ENCODE peak calls at places on chromosomes 16 and 17, in ten cellular contexts. One of them, this sample, is unnamed.
A peak's percentile ranks its signal among the peaks of the same experiment; 100 is the strongest.

GRCh38 chr16:28010671-28011070 is 52.8 kb downstream of the GSG1L start:
- DNase-seq in prostate gland: no peak
- DNase-seq in esophagus squamous epithelium: no peak
- DNase-seq in adrenal gland: no peak
- DNase-seq in gastrocnemius medialis: no peak
- DNase-seq in stomach: no peak
- DNase-seq in colonic mucosa: no peak
- DNase-seq in heart left ventricle: no peak
- DNase-seq in tibial nerve: no peak
- DNase-seq in astrocyte: no peak
- DNase-seq in this sample: no peak

GRCh38 chr17:18974407-18975149 is 22.6 kb downstream of the SLC5A10 start:
- DNase-seq in prostate gland: no peak
- DNase-seq in esophagus squamous epithelium: no peak
- DNase-seq in adrenal gland: no peak
- DNase-seq in gastrocnemius medialis: no peak
- DNase-seq in stomach: no peak
- DNase-seq in colonic mucosa: no peak
- DNase-seq in heart left ventricle: no peak
- DNase-seq in tibial nerve: no peak
- DNase-seq in astrocyte: peak; percentile 22
- DNase-seq in this sample: no peak

GRCh38 chr17:56593073-56593740 is at the start of gene NOG:
- DNase-seq in prostate gland: peak; percentile 29
- DNase-seq in esophagus squamous epithelium: no peak
- DNase-seq in adrenal gland: no peak
- DNase-seq in gastrocnemius medialis: peak; percentile 61
- DNase-seq in stomach: no peak
- DNase-seq in colonic mucosa: peak; percentile 42
- DNase-seq in heart left ventricle: peak; percentile 63
- DNase-seq in tibial nerve: peak; percentile 39
- DNase-seq in astrocyte: peak; percentile 39
- DNase-seq in this sample: no peak

GRCh38 chr16:46555981-46556380 is 65.2 kb downstream of the SHCBP1 start:
- DNase-seq in prostate gland: no peak
- DNase-seq in esophagus squamous epithelium: no peak
- DNase-seq in adrenal gland: no peak
- DNase-seq in gastrocnemius medialis: no peak
- DNase-seq in stomach: no peak
- DNase-seq in colonic mucosa: no peak
- DNase-seq in heart left ventricle: no peak
- DNase-seq in tibial nerve: no peak
- DNase-seq in astrocyte: no peak
- DNase-seq in this sample: no peak

GRCh38 chr17:979211-979538 is 401 bp downstream of the NXN start:
- DNase-seq in prostate gland: no peak
- DNase-seq in esophagus squamous epithelium: no peak
- DNase-seq in adrenal gland: peak; percentile 59
- DNase-seq in gastrocnemius medialis: peak; percentile 49
- DNase-seq in stomach: no peak
- DNase-seq in colonic mucosa: no peak
- DNase-seq in heart left ventricle: no peak
- DNase-seq in tibial nerve: no peak
- DNase-seq in astrocyte: no peak
- DNase-seq in this sample: no peak

GRCh38 chr17:33498069-33498468 is 205.0 kb upstream of the ASIC2 start:
- DNase-seq in prostate gland: no peak
- DNase-seq in esophagus squamous epithelium: no peak
- DNase-seq in adrenal gland: peak; percentile 27
- DNase-seq in gastrocnemius medialis: no peak
- DNase-seq in stomach: no peak
- DNase-seq in colonic mucosa: no peak
- DNase-seq in heart left ventricle: no peak
- DNase-seq in tibial nerve: no peak
- DNase-seq in astrocyte: no peak
- DNase-seq in this sample: no peak

GRCh38 chr16:3065069-3065741 is at the start of gene IL32:
- DNase-seq in prostate gland: no peak
- DNase-seq in esophagus squamous epithelium: no peak
- DNase-seq in adrenal gland: peak; percentile 75
- DNase-seq in gastrocnemius medialis: peak; percentile 68
- DNase-seq in stomach: peak; percentile 68
- DNase-seq in colonic mucosa: peak; percentile 92
- DNase-seq in heart left ventricle: peak; percentile 72
- DNase-seq in tibial nerve: no peak
- DNase-seq in astrocyte: peak; percentile 36
- DNase-seq in this sample: peak; percentile 57

GRCh38 chr17:2798679-2799078 is 2.4 kb downstream of the RAP1GAP2 start:
- DNase-seq in prostate gland: no peak
- DNase-seq in esophagus squamous epithelium: no peak
- DNase-seq in adrenal gland: no peak
- DNase-seq in gastrocnemius medialis: no peak
- DNase-seq in stomach: no peak
- DNase-seq in colonic mucosa: no peak
- DNase-seq in heart left ventricle: no peak
- DNase-seq in tibial nerve: no peak
- DNase-seq in astrocyte: no peak
- DNase-seq in this sample: no peak

GRCh38 chr16:84660973-84661372 is 12.7 kb downstream of the KLHL36 start:
- DNase-seq in prostate gland: no peak
- DNase-seq in esophagus squamous epithelium: no peak
- DNase-seq in adrenal gland: no peak
- DNase-seq in gastrocnemius medialis: no peak
- DNase-seq in stomach: no peak
- DNase-seq in colonic mucosa: no peak
- DNase-seq in heart left ventricle: no peak
- DNase-seq in tibial nerve: no peak
- DNase-seq in astrocyte: peak; percentile 14
- DNase-seq in this sample: no peak
- H3K36me3 ChIP-seq in prostate gland: peaks cover 14% of the 10 kb centered on the region
- H3K36me3 ChIP-seq in esophagus squamous epithelium: peaks cover 100% of the 10 kb centered on the region
- H3K36me3 ChIP-seq in adrenal gland: peaks cover 84% of the 10 kb centered on the region
- H3K36me3 ChIP-seq in gastrocnemius medialis: peaks cover 79% of the 10 kb centered on the region
- H3K36me3 ChIP-seq in stomach: peaks cover 82% of the 10 kb centered on the region
- H3K36me3 ChIP-seq in colonic mucosa: peaks cover 20% of the 10 kb centered on the region
- H3K36me3 ChIP-seq in heart left ventricle: peaks cover 97% of the 10 kb centered on the region
- H3K36me3 ChIP-seq in tibial nerve: peaks cover 98% of the 10 kb centered on the region
- H3K36me3 ChIP-seq in astrocyte: peaks cover 28% of the 10 kb centered on the region
- H3K36me3 ChIP-seq in this sample: peaks cover 5% of the 10 kb centered on the region

GRCh38 chr17:69048634-69049033 is 12.1 kb downstream of the ABCA9 start:
- DNase-seq in prostate gland: no peak
- DNase-seq in esophagus squamous epithelium: no peak
- DNase-seq in adrenal gland: no peak
- DNase-seq in gastrocnemius medialis: no peak
- DNase-seq in stomach: no peak
- DNase-seq in colonic mucosa: no peak
- DNase-seq in heart left ventricle: no peak
- DNase-seq in tibial nerve: no peak
- DNase-seq in astrocyte: no peak
- DNase-seq in this sample: no peak

GRCh38 chr17:69042308-69042707 is 18.4 kb downstream of the ABCA9 start:
- DNase-seq in prostate gland: no peak
- DNase-seq in esophagus squamous epithelium: no peak
- DNase-seq in adrenal gland: no peak
- DNase-seq in gastrocnemius medialis: no peak
- DNase-seq in stomach: no peak
- DNase-seq in colonic mucosa: no peak
- DNase-seq in heart left ventricle: no peak
- DNase-seq in tibial nerve: no peak
- DNase-seq in astrocyte: no peak
- DNase-seq in this sample: no peak

GRCh38 chr17:69043098-69043497 is 17.6 kb downstream of the ABCA9 start:
- DNase-seq in prostate gland: no peak
- DNase-seq in esophagus squamous epithelium: no peak
- DNase-seq in adrenal gland: no peak
- DNase-seq in gastrocnemius medialis: no peak
- DNase-seq in stomach: no peak
- DNase-seq in colonic mucosa: no peak
- DNase-seq in heart left ventricle: no peak
- DNase-seq in tibial nerve: no peak
- DNase-seq in astrocyte: no peak
- DNase-seq in this sample: no peak

GRCh38 chr17:69047368-69048263 is 13.1 kb downstream of the ABCA9 start:
- DNase-seq in prostate gland: no peak
- DNase-seq in esophagus squamous epithelium: no peak
- DNase-seq in adrenal gland: peak; percentile 89
- DNase-seq in gastrocnemius medialis: peak; percentile 48
- DNase-seq in stomach: peak; percentile 76
- DNase-seq in colonic mucosa: peak; percentile 71
- DNase-seq in heart left ventricle: peak; percentile 66
- DNase-seq in tibial nerve: peak; percentile 61
- DNase-seq in astrocyte: peak; percentile 89
- DNase-seq in this sample: peak; percentile 69

DNA sequence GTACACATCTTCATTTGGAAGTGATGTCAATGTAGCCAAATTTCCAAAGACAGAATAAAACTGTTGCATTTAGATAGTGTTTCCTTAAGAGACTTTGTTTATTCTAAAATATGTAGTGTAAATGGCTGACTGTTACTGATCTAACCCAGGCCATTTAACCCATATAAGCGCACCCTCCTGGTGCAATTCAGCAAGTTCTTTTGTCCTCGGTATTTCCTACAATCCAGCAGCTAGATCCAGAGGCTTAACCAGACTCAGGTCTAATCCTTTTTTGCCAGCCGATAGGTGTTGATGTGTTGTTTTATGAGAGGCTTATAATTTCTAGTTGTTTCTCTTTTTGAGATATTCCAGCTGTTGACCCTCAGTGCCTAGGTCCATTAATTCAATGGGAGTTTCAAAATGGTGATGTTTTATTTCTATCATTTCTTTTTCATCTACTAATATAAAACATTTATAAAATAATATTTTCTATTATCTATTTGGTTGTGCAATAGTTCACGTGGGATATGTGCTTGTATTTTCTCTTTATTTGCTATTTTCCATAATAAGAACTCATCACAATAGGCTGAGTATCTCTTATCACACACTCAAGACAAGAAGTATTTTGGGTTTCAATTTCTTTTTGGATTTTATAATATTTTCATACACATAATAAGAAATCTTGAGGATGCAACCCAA is 14.5 kb downstream of the ABCA9 start:
- DNase-seq in prostate gland: no peak
- DNase-seq in esophagus squamous epithelium: no peak
- DNase-seq in adrenal gland: no peak
- DNase-seq in gastrocnemius medialis: no peak
- DNase-seq in stomach: no peak
- DNase-seq in colonic mucosa: no peak
- DNase-seq in heart left ventricle: no peak
- DNase-seq in tibial nerve: no peak
- DNase-seq in astrocyte: no peak
- DNase-seq in this sample: no peak
- TF ChIP-seq CTCF in prostate gland: no peak
- TF ChIP-seq CTCF in esophagus squamous epithelium: no peak
- TF ChIP-seq CTCF in adrenal gland: no peak
- TF ChIP-seq CTCF in gastrocnemius medialis: no peak
- TF ChIP-seq CTCF in stomach: no peak
- TF ChIP-seq CTCF in colonic mucosa: no peak
- TF ChIP-seq CTCF in heart left ventricle: no peak
- TF ChIP-seq CTCF in tibial nerve: no peak
- TF ChIP-seq CTCF in astrocyte: no peak
- TF ChIP-seq CTCF in this sample: no peak

GRCh38 chr17:42422958-42423712 is at the start of gene CAVIN1:
- DNase-seq in prostate gland: peak; percentile 99
- DNase-seq in esophagus squamous epithelium: peak; percentile 49
- DNase-seq in adrenal gland: peak; percentile 98
- DNase-seq in gastrocnemius medialis: peak; percentile 100
- DNase-seq in stomach: peak; percentile 92
- DNase-seq in colonic mucosa: peak; percentile 95
- DNase-seq in heart left ventricle: peak; percentile 99
- DNase-seq in tibial nerve: peak; percentile 99
- DNase-seq in astrocyte: peak; percentile 95
- DNase-seq in this sample: no peak

GRCh38 chr17:42422412-42422957 is 571 bp downstream of the CAVIN1 start:
- DNase-seq in prostate gland: no peak
- DNase-seq in esophagus squamous epithelium: no peak
- DNase-seq in adrenal gland: peak; percentile 59
- DNase-seq in gastrocnemius medialis: peak; percentile 62
- DNase-seq in stomach: peak; percentile 27
- DNase-seq in colonic mucosa: no peak
- DNase-seq in heart left ventricle: peak; percentile 77
- DNase-seq in tibial nerve: no peak
- DNase-seq in astrocyte: no peak
- DNase-seq in this sample: no peak

GRCh38 chr17:42428141-42428944 is 5.3 kb upstream of the CAVIN1 start:
- DNase-seq in prostate gland: peak; percentile 70
- DNase-seq in esophagus squamous epithelium: no peak
- DNase-seq in adrenal gland: peak; percentile 74
- DNase-seq in gastrocnemius medialis: no peak
- DNase-seq in stomach: peak; percentile 66
- DNase-seq in colonic mucosa: peak; percentile 70
- DNase-seq in heart left ventricle: no peak
- DNase-seq in tibial nerve: peak; percentile 90
- DNase-seq in astrocyte: peak; percentile 98
- DNase-seq in this sample: peak; percentile 94

GRCh38 chr17:42423766-42424165 is 710 bp upstream of the CAVIN1 start:
- DNase-seq in prostate gland: no peak
- DNase-seq in esophagus squamous epithelium: no peak
- DNase-seq in adrenal gland: no peak
- DNase-seq in gastrocnemius medialis: no peak
- DNase-seq in stomach: no peak
- DNase-seq in colonic mucosa: no peak
- DNase-seq in heart left ventricle: no peak
- DNase-seq in tibial nerve: no peak
- DNase-seq in astrocyte: no peak
- DNase-seq in this sample: no peak

GRCh38 chr17:42424991-42425610 is 2.0 kb upstream of the CAVIN1 start:
- DNase-seq in prostate gland: no peak
- DNase-seq in esophagus squamous epithelium: no peak
- DNase-seq in adrenal gland: no peak
- DNase-seq in gastrocnemius medialis: no peak
- DNase-seq in stomach: no peak
- DNase-seq in colonic mucosa: no peak
- DNase-seq in heart left ventricle: no peak
- DNase-seq in tibial nerve: no peak
- DNase-seq in astrocyte: no peak
- DNase-seq in this sample: no peak
- H3K4me3 ChIP-seq in prostate gland: no peak overlapping the region
- H3K4me3 ChIP-seq in esophagus squamous epithelium: no peak overlapping the region
- H3K4me3 ChIP-seq in adrenal gland: no peak overlapping the region
- H3K4me3 ChIP-seq in gastrocnemius medialis: no peak overlapping the region
- H3K4me3 ChIP-seq in stomach: no peak overlapping the region
- H3K4me3 ChIP-seq in colonic mucosa: no peak overlapping the region
- H3K4me3 ChIP-seq in heart left ventricle: no peak overlapping the region
- H3K4me3 ChIP-seq in tibial nerve: no peak overlapping the region
- H3K4me3 ChIP-seq in astrocyte: no peak overlapping the region
- H3K4me3 ChIP-seq in this sample: no peak overlapping the region

GRCh38 chr16:85664580-85665372 is 24.0 kb downstream of the GINS2 start:
- DNase-seq in prostate gland: no peak
- DNase-seq in esophagus squamous epithelium: no peak
- DNase-seq in adrenal gland: no peak
- DNase-seq in gastrocnemius medialis: no peak
- DNase-seq in stomach: no peak
- DNase-seq in colonic mucosa: no peak
- DNase-seq in heart left ventricle: no peak
- DNase-seq in tibial nerve: no peak
- DNase-seq in astrocyte: no peak
- DNase-seq in this sample: no peak

GRCh38 chr16:85665929-85666328 is 22.8 kb downstream of the GINS2 start:
- DNase-seq in prostate gland: no peak
- DNase-seq in esophagus squamous epithelium: no peak
- DNase-seq in adrenal gland: no peak
- DNase-seq in gastrocnemius medialis: no peak
- DNase-seq in stomach: no peak
- DNase-seq in colonic mucosa: no peak
- DNase-seq in heart left ventricle: peak; percentile 50
- DNase-seq in tibial nerve: no peak
- DNase-seq in astrocyte: no peak
- DNase-seq in this sample: no peak

GRCh38 chr16:85667261-85667660 is 21.5 kb downstream of the GINS2 start:
- DNase-seq in prostate gland: no peak
- DNase-seq in esophagus squamous epithelium: no peak
- DNase-seq in adrenal gland: no peak
- DNase-seq in gastrocnemius medialis: no peak
- DNase-seq in stomach: no peak
- DNase-seq in colonic mucosa: no peak
- DNase-seq in heart left ventricle: no peak
- DNase-seq in tibial nerve: no peak
- DNase-seq in astrocyte: no peak
- DNase-seq in this sample: no peak

GRCh38 chr16:85663891-85664321 is 24.8 kb downstream of the GINS2 start:
- DNase-seq in prostate gland: no peak
- DNase-seq in esophagus squamous epithelium: no peak
- DNase-seq in adrenal gland: peak; percentile 75
- DNase-seq in gastrocnemius medialis: peak; percentile 81
- DNase-seq in stomach: peak; percentile 82
- DNase-seq in colonic mucosa: no peak
- DNase-seq in heart left ventricle: peak; percentile 58
- DNase-seq in tibial nerve: no peak
- DNase-seq in astrocyte: no peak
- DNase-seq in this sample: no peak

GRCh38 chr16:85665373-85665740 is 23.4 kb downstream of the GINS2 start:
- DNase-seq in prostate gland: no peak
- DNase-seq in esophagus squamous epithelium: no peak
- DNase-seq in adrenal gland: no peak
- DNase-seq in gastrocnemius medialis: no peak
- DNase-seq in stomach: no peak
- DNase-seq in colonic mucosa: no peak
- DNase-seq in heart left ventricle: no peak
- DNase-seq in tibial nerve: no peak
- DNase-seq in astrocyte: no peak
- DNase-seq in this sample: no peak
- H3K36me3 ChIP-seq in prostate gland: peaks cover 3% of the 10 kb centered on the region
- H3K36me3 ChIP-seq in esophagus squamous epithelium: peaks cover 100% of the 10 kb centered on the region
- H3K36me3 ChIP-seq in adrenal gland: peaks cover 99% of the 10 kb centered on the region
- H3K36me3 ChIP-seq in gastrocnemius medialis: peaks cover 85% of the 10 kb centered on the region
- H3K36me3 ChIP-seq in stomach: peaks cover 99% of the 10 kb centered on the region
- H3K36me3 ChIP-seq in colonic mucosa: peaks cover 53% of the 10 kb centered on the region
- H3K36me3 ChIP-seq in heart left ventricle: peaks cover 95% of the 10 kb centered on the region
- H3K36me3 ChIP-seq in tibial nerve: peaks cover 98% of the 10 kb centered on the region
- H3K36me3 ChIP-seq in astrocyte: peaks cover 9% of the 10 kb centered on the region
- H3K36me3 ChIP-seq in this sample: peaks cover 8% of the 10 kb centered on the region